ENCODE peak calls at places on chromosomes 5 and 9, in nine cellular contexts. J is NCI-H1105, Y is GM18507, F is mucosa of gallbladder, K is fibroblast of lung, N is cardiac fibroblast, G is H7, D is RCC 7860, H is midbrain. C is an unnamed sample.

GRCh38 chr5:151870820-151871219 is 53.8 kb downstream of the GLRA1 start:
- DNase-seq in J (no peak), Y (no peak), F (no peak), K (peak; percentile 74), N (peak; percentile 82), G (no peak), D (peak; percentile 87), H (no peak), C (peak; percentile 15)

GRCh38 chr5:169423580-169424278 is 122.8 kb upstream of the SLIT3 start:
- DNase-seq in J (no peak), Y (no peak), F (no peak), K (peak; percentile 25), N (peak; percentile 48), G (no peak), D (no peak), H (no peak), C (no peak)

GRCh38 chr9:94150890-94151660 is 66.8 kb downstream of the PTPDC1 start:
- DNase-seq in J (no peak), Y (no peak), F (no peak), K (no peak), N (no peak), G (no peak), D (peak; percentile 28), H (no peak), C (no peak)

GRCh38 chr9:125889122-125889523 is 141.9 kb downstream of the PBX3 start:
- DNase-seq in J (no peak), Y (no peak), F (peak; percentile 10), K (peak; percentile 56), N (peak; percentile 43), G (peak; percentile 10), D (no peak), H (peak; percentile 71), C (peak; percentile 16)

GRCh38 chr5:96816430-96816939 is 8.7 kb upstream of the ERAP1 start:
- DNase-seq in J (no peak), Y (no peak), F (no peak), K (peak; percentile 18), N (no peak), G (no peak), D (no peak), H (no peak), C (no peak)

GRCh38 chr9:110531776-110532175 is 47.8 kb downstream of the SVEP1 start:
- DNase-seq in J (no peak), Y (no peak), F (no peak), K (peak; percentile 74), N (peak; percentile 10), G (no peak), D (no peak), H (no peak), C (no peak)

GRCh38 chr5:87277279-87277835 is 9.7 kb downstream of the RASA1 start:
- DNase-seq in J (no peak), Y (no peak), F (no peak), K (peak; percentile 20), N (peak; percentile 60), G (no peak), D (no peak), H (no peak), C (no peak)

GRCh38 chr5:31963358-31963757 is 210.8 kb downstream of the GOLPH3 start:
- DNase-seq in J (no peak), Y (no peak), F (no peak), K (peak; percentile 36), N (no peak), G (no peak), D (no peak), H (no peak), C (no peak)

GRCh38 chr9:70013598-70014196 is 30.0 kb upstream of the MAMDC2 start:
- DNase-seq in J (no peak), Y (no peak), F (no peak), K (peak; percentile 94), N (peak; percentile 70), G (no peak), D (no peak), H (no peak), C (no peak)

GRCh38 chr5:109936996-109937395 is 247.3 kb downstream of the MAN2A1 start:
- DNase-seq in J (no peak), Y (no peak), F (no peak), K (no peak), N (no peak), G (no peak), D (no peak), H (no peak), C (no peak)

GRCh38 chr9:133981958-133982681 is 10.0 kb downstream of the VAV2 start:
- DNase-seq in J (no peak), Y (no peak), F (no peak), K (no peak), N (no peak), G (peak; percentile 68), D (no peak), H (no peak), C (no peak)

GRCh38 chr5:63240063-63240755 is 661.6 kb downstream of the LRRC70 start:
- DNase-seq in J (no peak), Y (no peak), F (no peak), K (no peak), N (no peak), G (no peak), D (peak; percentile 4), H (no peak), C (no peak)

GRCh38 chr5:80573062-80573461 is 3.0 kb upstream of the ANKRD34B start:
- DNase-seq in J (no peak), Y (no peak), F (no peak), K (no peak), N (no peak), G (no peak), D (no peak), H (no peak), C (no peak)

GRCh38 chr9:136784997-136785361 is 6.2 kb upstream of the TMEM141 start:
- DNase-seq in J (no peak), Y (no peak), F (peak; percentile 36), K (no peak), N (no peak), G (no peak), D (peak; percentile 95), H (no peak), C (no peak)

GRCh38 chr5:55438931-55439477 is 95.8 kb downstream of the PLPP1 start:
- DNase-seq in J (no peak), Y (no peak), F (peak; percentile 26), K (peak; percentile 84), N (peak; percentile 63), G (no peak), D (no peak), H (peak; percentile 49), C (peak; percentile 42)

GRCh38 chr5:149322518-149322917 is 22.8 kb upstream of the GRPEL2 start:
- DNase-seq in J (no peak), Y (no peak), F (peak; percentile 36), K (no peak), N (no peak), G (peak; percentile 47), D (no peak), H (no peak), C (no peak)

GRCh38 chr5:39459091-39459490 is 34.3 kb upstream of the DAB2 start:
- DNase-seq in J (no peak), Y (no peak), F (no peak), K (peak; percentile 46), N (peak; percentile 59), G (no peak), D (no peak), H (no peak), C (no peak)

GRCh38 chr5:93807860-93808259 is 66.5 kb upstream of the POU5F2 start:
- DNase-seq in J (no peak), Y (no peak), F (peak; percentile 50), K (no peak), N (no peak), G (no peak), D (no peak), H (no peak), C (no peak)

GRCh38 chr9:76701441-76702031 is 62.7 kb upstream of the PCA3 start:
- DNase-seq in J (no peak), Y (no peak), F (no peak), K (peak; percentile 92), N (no peak), G (no peak), D (peak; percentile 44), H (peak; percentile 31), C (no peak)

GRCh38 chr5:100904259-100904822 is 1.3 kb upstream of the ST8SIA4 start:
- DNase-seq in J (no peak), Y (no peak), F (no peak), K (no peak), N (no peak), G (no peak), D (no peak), H (no peak), C (no peak)

GRCh38 chr5:107294151-107294550 is 376.6 kb downstream of the EFNA5 start:
- DNase-seq in J (no peak), Y (peak; percentile 40), F (no peak), K (no peak), N (no peak), G (no peak), D (no peak), H (peak; percentile 3), C (no peak)

GRCh38 chr9:120755827-120756434 is 37.3 kb downstream of the FBXW2 start:
- DNase-seq in J (peak; percentile 35), Y (peak; percentile 30), F (peak; percentile 67), K (peak; percentile 12), N (peak; percentile 63), G (peak; percentile 83), D (peak; percentile 34), H (peak; percentile 73), C (peak; percentile 66)

GRCh38 chr9:114250235-114250568 is 72.7 kb upstream of the ORM1 start:
- DNase-seq in J (peak; percentile 16), Y (no peak), F (peak; percentile 51), K (peak; percentile 87), N (peak; percentile 8), G (no peak), D (no peak), H (peak; percentile 86), C (peak; percentile 88)

GRCh38 chr5:155726267-155726666 is 600.7 kb upstream of the SGCD start:
- DNase-seq in J (no peak), Y (no peak), F (peak; percentile 19), K (peak; percentile 9), N (peak; percentile 27), G (peak; percentile 43), D (no peak), H (no peak), C (peak; percentile 22)

GRCh38 chr5:144395704-144396103 is 225.0 kb downstream of the KCTD16 start:
- DNase-seq in J (no peak), Y (no peak), F (no peak), K (no peak), N (no peak), G (no peak), D (no peak), H (no peak), C (no peak)

GRCh38 chr9:120563044-120563443 is 16.9 kb downstream of the CDK5RAP2 start:
- DNase-seq in J (no peak), Y (no peak), F (no peak), K (no peak), N (no peak), G (no peak), D (no peak), H (no peak), C (no peak)

GRCh38 chr5:72347801-72348305 is 27.7 kb downstream of the PTCD2 start:
- DNase-seq in J (no peak), Y (no peak), F (no peak), K (peak; percentile 95), N (peak; percentile 97), G (no peak), D (peak; percentile 47), H (no peak), C (peak; percentile 61)

GRCh38 chr9:130199605-130200004 is 27.4 kb downstream of the NCS1 start:
- DNase-seq in J (no peak), Y (no peak), F (no peak), K (peak; percentile 96), N (peak; percentile 16), G (no peak), D (no peak), H (no peak), C (peak; percentile 90)

GRCh38 chr5:36252722-36253340 is 11.1 kb upstream of the NADK2 start:
- DNase-seq in J (no peak), Y (no peak), F (no peak), K (peak; percentile 79), N (peak; percentile 51), G (no peak), D (no peak), H (peak; percentile 44), C (no peak)

GRCh38 chr5:119743927-119744326 is 114.6 kb downstream of the FAM170A start:
- DNase-seq in J (peak; percentile 8), Y (peak; percentile 15), F (no peak), K (no peak), N (peak; percentile 65), G (peak; percentile 57), D (no peak), H (peak; percentile 47), C (no peak)

GRCh38 chr5:95647886-95648860 is 1.6 kb downstream of the RFESD start:
- DNase-seq in J (no peak), Y (no peak), F (no peak), K (peak; percentile 39), N (peak; percentile 14), G (no peak), D (no peak), H (no peak), C (no peak)